ENCODE peak calls at places on chromosomes 1 and 21, in eight cellular contexts. One of them, this sample, is unnamed.

GRCh38 chr1:47659141-47659540 is 221.3 kb downstream of the FOXD2 start:
- DNase-seq in GM23248: no peak
- DNase-seq in caudate nucleus: no peak
- DNase-seq in EL: no peak
- DNase-seq in GM06990: no peak
- DNase-seq in A549: no peak
- DNase-seq in ACHN: no peak
- DNase-seq in cardiac muscle cell: no peak
- DNase-seq in this sample: no peak

GRCh38 chr1:117051224-117052064 is 8.7 kb upstream of the TTF2 start:
- DNase-seq in GM23248: peak
- DNase-seq in caudate nucleus: no peak
- DNase-seq in EL: no peak
- DNase-seq in GM06990: no peak
- DNase-seq in A549: no peak
- DNase-seq in ACHN: no peak
- DNase-seq in cardiac muscle cell: no peak
- DNase-seq in this sample: no peak

GRCh38 chr1:174021611-174022079 is 512 bp downstream of the RC3H1 start:
- DNase-seq in GM23248: peak
- DNase-seq in caudate nucleus: peak
- DNase-seq in EL: peak
- DNase-seq in GM06990: peak
- DNase-seq in A549: peak
- DNase-seq in ACHN: peak
- DNase-seq in cardiac muscle cell: no peak
- DNase-seq in this sample: peak

GRCh38 chr1:206856674-206857464 is 8.6 kb upstream of the IL20 start:
- DNase-seq in GM23248: peak
- DNase-seq in caudate nucleus: no peak
- DNase-seq in EL: no peak
- DNase-seq in GM06990: peak
- DNase-seq in A549: peak
- DNase-seq in ACHN: peak
- DNase-seq in cardiac muscle cell: no peak
- DNase-seq in this sample: no peak

GRCh38 chr1:220764757-220765156 is 16.6 kb downstream of the MTARC2 start:
- DNase-seq in GM23248: no peak
- DNase-seq in caudate nucleus: no peak
- DNase-seq in EL: no peak
- DNase-seq in GM06990: no peak
- DNase-seq in A549: no peak
- DNase-seq in ACHN: no peak
- DNase-seq in cardiac muscle cell: no peak
- DNase-seq in this sample: no peak

GRCh38 chr1:213934642-213935041 is 53.1 kb upstream of the PROX1 start:
- DNase-seq in GM23248: no peak
- DNase-seq in caudate nucleus: no peak
- DNase-seq in EL: no peak
- DNase-seq in GM06990: no peak
- DNase-seq in A549: no peak
- DNase-seq in ACHN: peak
- DNase-seq in cardiac muscle cell: no peak
- DNase-seq in this sample: no peak

GRCh38 chr1:169683661-169684060 is 27.8 kb downstream of the SELL start:
- DNase-seq in GM23248: peak
- DNase-seq in caudate nucleus: no peak
- DNase-seq in EL: no peak
- DNase-seq in GM06990: no peak
- DNase-seq in A549: no peak
- DNase-seq in ACHN: no peak
- DNase-seq in cardiac muscle cell: no peak
- DNase-seq in this sample: no peak

GRCh38 chr1:174940776-174941175 is 59.0 kb upstream of the CACYBP start:
- DNase-seq in GM23248: no peak
- DNase-seq in caudate nucleus: no peak
- DNase-seq in EL: no peak
- DNase-seq in GM06990: no peak
- DNase-seq in A549: no peak
- DNase-seq in ACHN: no peak
- DNase-seq in cardiac muscle cell: no peak
- DNase-seq in this sample: no peak

GRCh38 chr1:42484382-42484781 is 21.3 kb downstream of the CCDC30 start:
- DNase-seq in GM23248: peak
- DNase-seq in caudate nucleus: no peak
- DNase-seq in EL: peak
- DNase-seq in GM06990: no peak
- DNase-seq in A549: peak
- DNase-seq in ACHN: peak
- DNase-seq in cardiac muscle cell: no peak
- DNase-seq in this sample: peak

GRCh38 chr1:200724064-200724463 is 14.6 kb upstream of the CAMSAP2 start:
- DNase-seq in GM23248: peak
- DNase-seq in caudate nucleus: no peak
- DNase-seq in EL: no peak
- DNase-seq in GM06990: no peak
- DNase-seq in A549: no peak
- DNase-seq in ACHN: no peak
- DNase-seq in cardiac muscle cell: peak
- DNase-seq in this sample: no peak

GRCh38 chr1:192133350-192133950 is 24.8 kb upstream of the RGS18 start:
- DNase-seq in GM23248: no peak
- DNase-seq in caudate nucleus: no peak
- DNase-seq in EL: peak
- DNase-seq in GM06990: no peak
- DNase-seq in A549: no peak
- DNase-seq in ACHN: peak
- DNase-seq in cardiac muscle cell: no peak
- DNase-seq in this sample: no peak

GRCh38 chr1:182217071-182217470 is 155.6 kb upstream of the ZNF648 start:
- DNase-seq in GM23248: peak
- DNase-seq in caudate nucleus: no peak
- DNase-seq in EL: no peak
- DNase-seq in GM06990: no peak
- DNase-seq in A549: no peak
- DNase-seq in ACHN: no peak
- DNase-seq in cardiac muscle cell: no peak
- DNase-seq in this sample: no peak

GRCh38 chr1:226548281-226549093 is at the start of gene STUM:
- DNase-seq in GM23248: peak
- DNase-seq in caudate nucleus: no peak
- DNase-seq in EL: peak
- DNase-seq in GM06990: no peak
- DNase-seq in A549: no peak
- DNase-seq in ACHN: peak
- DNase-seq in cardiac muscle cell: peak
- DNase-seq in this sample: no peak

GRCh38 chr1:227893696-227894305 is 53.9 kb downstream of the WNT9A start:
- DNase-seq in GM23248: no peak
- DNase-seq in caudate nucleus: no peak
- DNase-seq in EL: no peak
- DNase-seq in GM06990: no peak
- DNase-seq in A549: no peak
- DNase-seq in ACHN: no peak
- DNase-seq in cardiac muscle cell: no peak
- DNase-seq in this sample: no peak

GRCh38 chr21:15130751-15131150 is 66.0 kb upstream of the NRIP1 start:
- DNase-seq in GM23248: no peak
- DNase-seq in caudate nucleus: no peak
- DNase-seq in EL: no peak
- DNase-seq in GM06990: no peak
- DNase-seq in A549: no peak
- DNase-seq in ACHN: no peak
- DNase-seq in cardiac muscle cell: no peak
- DNase-seq in this sample: no peak

GRCh38 chr1:202702088-202702487 is 8.2 kb downstream of the SYT2 start:
- DNase-seq in GM23248: no peak
- DNase-seq in caudate nucleus: no peak
- DNase-seq in EL: no peak
- DNase-seq in GM06990: no peak
- DNase-seq in A549: no peak
- DNase-seq in ACHN: no peak
- DNase-seq in cardiac muscle cell: no peak
- DNase-seq in this sample: no peak

GRCh38 chr1:216750031-216750627 is 26.9 kb upstream of the ESRRG start:
- DNase-seq in GM23248: peak
- DNase-seq in caudate nucleus: peak
- DNase-seq in EL: peak
- DNase-seq in GM06990: no peak
- DNase-seq in A549: peak
- DNase-seq in ACHN: peak
- DNase-seq in cardiac muscle cell: peak
- DNase-seq in this sample: peak

GRCh38 chr1:22814176-22815042 is 103.8 kb downstream of the EPHB2 start:
- DNase-seq in GM23248: peak
- DNase-seq in caudate nucleus: peak
- DNase-seq in EL: no peak
- DNase-seq in GM06990: no peak
- DNase-seq in A549: no peak
- DNase-seq in ACHN: no peak
- DNase-seq in cardiac muscle cell: no peak
- DNase-seq in this sample: no peak

GRCh38 chr1:9628541-9629444 is 22.7 kb upstream of the PIK3CD start:
- DNase-seq in GM23248: no peak
- DNase-seq in caudate nucleus: no peak
- DNase-seq in EL: no peak
- DNase-seq in GM06990: peak
- DNase-seq in A549: no peak
- DNase-seq in ACHN: no peak
- DNase-seq in cardiac muscle cell: no peak
- DNase-seq in this sample: no peak

GRCh38 chr1:99600782-99601181 is 45.1 kb upstream of the PALMD start:
- DNase-seq in GM23248: no peak
- DNase-seq in caudate nucleus: no peak
- DNase-seq in EL: no peak
- DNase-seq in GM06990: no peak
- DNase-seq in A549: peak
- DNase-seq in ACHN: no peak
- DNase-seq in cardiac muscle cell: no peak
- DNase-seq in this sample: no peak

GRCh38 chr1:239718997-239719628 is 332.7 kb downstream of the CHRM3 start:
- DNase-seq in GM23248: no peak
- DNase-seq in caudate nucleus: no peak
- DNase-seq in EL: peak
- DNase-seq in GM06990: no peak
- DNase-seq in A549: no peak
- DNase-seq in ACHN: no peak
- DNase-seq in cardiac muscle cell: no peak
- DNase-seq in this sample: no peak

GRCh38 chr1:154442006-154442740 is 37.0 kb downstream of the IL6R start:
- DNase-seq in GM23248: peak
- DNase-seq in caudate nucleus: no peak
- DNase-seq in EL: peak
- DNase-seq in GM06990: no peak
- DNase-seq in A549: no peak
- DNase-seq in ACHN: peak
- DNase-seq in cardiac muscle cell: no peak
- DNase-seq in this sample: no peak

GRCh38 chr1:10060311-10061100 is 27.7 kb downstream of the UBE4B start:
- DNase-seq in GM23248: no peak
- DNase-seq in caudate nucleus: no peak
- DNase-seq in EL: no peak
- DNase-seq in GM06990: no peak
- DNase-seq in A549: no peak
- DNase-seq in ACHN: no peak
- DNase-seq in cardiac muscle cell: no peak
- DNase-seq in this sample: no peak

GRCh38 chr1:1564278-1564677 is 10.4 kb downstream of the SSU72 start:
- DNase-seq in GM23248: no peak
- DNase-seq in caudate nucleus: no peak
- DNase-seq in EL: no peak
- DNase-seq in GM06990: no peak
- DNase-seq in A549: no peak
- DNase-seq in ACHN: no peak
- DNase-seq in cardiac muscle cell: no peak
- DNase-seq in this sample: no peak

GRCh38 chr21:14833952-14834351 is 230.8 kb downstream of the NRIP1 start:
- DNase-seq in GM23248: no peak
- DNase-seq in caudate nucleus: no peak
- DNase-seq in EL: no peak
- DNase-seq in GM06990: no peak
- DNase-seq in A549: no peak
- DNase-seq in ACHN: no peak
- DNase-seq in cardiac muscle cell: no peak
- DNase-seq in this sample: no peak

GRCh38 chr1:8625480-8625879 is 192.0 kb downstream of the RERE start:
- DNase-seq in GM23248: no peak
- DNase-seq in caudate nucleus: no peak
- DNase-seq in EL: no peak
- DNase-seq in GM06990: no peak
- DNase-seq in A549: no peak
- DNase-seq in ACHN: no peak
- DNase-seq in cardiac muscle cell: no peak
- DNase-seq in this sample: no peak

GRCh38 chr1:91804546-91805023 is 81.4 kb downstream of the TGFBR3 start:
- DNase-seq in GM23248: no peak
- DNase-seq in caudate nucleus: no peak
- DNase-seq in EL: no peak
- DNase-seq in GM06990: no peak
- DNase-seq in A549: no peak
- DNase-seq in ACHN: no peak
- DNase-seq in cardiac muscle cell: no peak
- DNase-seq in this sample: peak

GRCh38 chr1:25082995-25083394 is 149.3 kb downstream of the SYF2 start:
- DNase-seq in GM23248: no peak
- DNase-seq in caudate nucleus: no peak
- DNase-seq in EL: no peak
- DNase-seq in GM06990: no peak
- DNase-seq in A549: no peak
- DNase-seq in ACHN: no peak
- DNase-seq in cardiac muscle cell: no peak
- DNase-seq in this sample: no peak

GRCh38 chr21:16532841-16533240 is 803.1 kb downstream of the USP25 start:
- DNase-seq in GM23248: peak
- DNase-seq in caudate nucleus: no peak
- DNase-seq in EL: no peak
- DNase-seq in GM06990: no peak
- DNase-seq in A549: no peak
- DNase-seq in ACHN: no peak
- DNase-seq in cardiac muscle cell: no peak
- DNase-seq in this sample: no peak

GRCh38 chr1:2019162-2019542 is at the start of gene GABRD:
- DNase-seq in GM23248: peak
- DNase-seq in caudate nucleus: no peak
- DNase-seq in EL: no peak
- DNase-seq in GM06990: no peak
- DNase-seq in A549: no peak
- DNase-seq in ACHN: peak
- DNase-seq in cardiac muscle cell: peak
- DNase-seq in this sample: no peak

GRCh38 chr1:44808063-44808937 is at the start of gene BTBD19:
- DNase-seq in GM23248: peak
- DNase-seq in caudate nucleus: peak
- DNase-seq in EL: peak
- DNase-seq in GM06990: no peak
- DNase-seq in A549: peak
- DNase-seq in ACHN: peak
- DNase-seq in cardiac muscle cell: peak
- DNase-seq in this sample: no peak

GRCh38 chr1:9539165-9539828 is at the start of gene SLC25A33:
- DNase-seq in GM23248: peak
- DNase-seq in caudate nucleus: peak
- DNase-seq in EL: peak
- DNase-seq in GM06990: peak
- DNase-seq in A549: peak
- DNase-seq in ACHN: peak
- DNase-seq in cardiac muscle cell: peak
- DNase-seq in this sample: peak

GRCh38 chr1:2344121-2344681 is 47.2 kb downstream of the MORN1 start:
- DNase-seq in GM23248: no peak
- DNase-seq in caudate nucleus: no peak
- DNase-seq in EL: no peak
- DNase-seq in GM06990: no peak
- DNase-seq in A549: no peak
- DNase-seq in ACHN: no peak
- DNase-seq in cardiac muscle cell: no peak
- DNase-seq in this sample: no peak

GRCh38 chr1:113763651-113764050 is 4.4 kb upstream of the PHTF1 start:
- DNase-seq in GM23248: no peak
- DNase-seq in caudate nucleus: no peak
- DNase-seq in EL: no peak
- DNase-seq in GM06990: no peak
- DNase-seq in A549: no peak
- DNase-seq in ACHN: no peak
- DNase-seq in cardiac muscle cell: no peak
- DNase-seq in this sample: no peak